ENCODE peak calls at places on chromosomes 5 and 9, in seven cellular contexts. I is adrenal gland, A is AG09319, T is tibial nerve, B is AG10803, C is glutamatergic neuron, K is AG09309. V is an unnamed sample.
A peak's percentile ranks its signal among the peaks of the same experiment; 100 is the strongest.

GRCh38 chr9:32899181-32899580 is 102.2 kb downstream of the APTX start:
- DNase-seq in B (peak; percentile 22), C (no peak), A (no peak), T (no peak), I (no peak), K (no peak), V (no peak)

GRCh38 chr5:127243011-127243410 is 47.6 kb upstream of the MEGF10 start:
- DNase-seq in K (no peak), C (no peak), B (no peak), I (no peak), A (no peak), T (no peak), V (no peak)

GRCh38 chr9:98248737-98249474 is 6.5 kb downstream of the TBC1D2 start:
- DNase-seq in B (peak; percentile 89), T (no peak), I (peak; percentile 61), C (no peak), A (peak; percentile 73), K (peak; percentile 95), V (peak; percentile 92)

GRCh38 chr5:117954341-117954740 is 1034.0 kb downstream of the DTWD2 start:
- DNase-seq in K (no peak), A (peak; percentile 18), B (peak; percentile 25), T (no peak), I (no peak), C (no peak), V (no peak)

GRCh38 chr5:158121678-158122077 is 262.7 kb upstream of the CLINT1 start:
- DNase-seq in I (no peak), A (no peak), K (no peak), C (no peak), T (no peak), B (no peak), V (peak; percentile 31)

GRCh38 chr9:78298046-78298511 is 1.2 kb downstream of the PSAT1 start:
- DNase-seq in I (no peak), B (no peak), C (peak; percentile 41), T (no peak), A (no peak), K (no peak), V (peak; percentile 69)

GRCh38 chr5:139764250-139764791 is 31.3 kb upstream of the PSD2 start:
- DNase-seq in K (no peak), B (no peak), I (no peak), T (no peak), C (peak; percentile 77), A (no peak), V (peak; percentile 83)

GRCh38 chr5:37722236-37723146 is 117.3 kb downstream of the GDNF start:
- DNase-seq in A (peak; percentile 81), K (peak; percentile 91), T (no peak), B (peak; percentile 98), I (no peak), C (no peak), V (no peak)

GRCh38 chr9:77236693-77237092 is 59.4 kb downstream of the VPS13A start:
- DNase-seq in C (no peak), T (no peak), B (no peak), I (no peak), K (no peak), A (no peak), V (no peak)

GRCh38 chr5:94674841-94675382 is 56.4 kb downstream of the SLF1 start:
- DNase-seq in I (no peak), A (no peak), C (no peak), T (no peak), B (no peak), K (no peak), V (no peak)

DNA sequence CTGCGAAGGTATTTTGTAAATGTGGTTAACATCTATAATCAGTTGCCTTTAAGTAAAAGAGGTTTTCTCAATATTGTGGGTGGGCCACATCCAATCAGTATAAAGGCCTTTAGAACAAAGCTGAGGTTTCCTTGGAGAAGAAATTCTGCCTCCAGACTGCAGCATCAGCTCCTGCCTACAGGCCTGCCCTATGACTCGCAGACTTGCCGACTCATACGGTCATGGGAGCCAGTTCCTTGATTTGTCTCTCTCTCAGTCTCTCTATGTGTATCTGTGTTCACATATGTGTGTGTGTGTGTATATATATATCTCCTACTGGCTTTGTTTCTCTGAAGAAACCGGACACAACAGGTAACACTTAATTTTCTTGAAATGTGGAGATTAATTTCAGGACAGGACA is 45.3 kb downstream of the SLC36A1 start:
- DNase-seq in C (no peak), I (peak; percentile 34), B (peak; percentile 56), K (no peak), T (no peak), A (no peak), V (no peak)
- TF ChIP-seq CTCF in C (no peak), I (no peak), B (no peak), K (no peak), T (no peak), A (no peak), V (no peak)

GRCh38 chr5:143685416-143685815 is 126.5 kb upstream of the HMHB1 start:
- DNase-seq in I (no peak), B (peak; percentile 25), C (no peak), T (no peak), K (no peak), A (no peak), V (no peak)
- TF ChIP-seq CTCF in I (peak; percentile 20), B (peak; percentile 44), C (no peak), T (no peak), K (peak; percentile 61), A (peak; percentile 23), V (peak; percentile 62)

GRCh38 chr9:115628426-115628825 is 510.5 kb upstream of the TNC start:
- DNase-seq in B (no peak), K (no peak), A (no peak), T (no peak), C (no peak), I (no peak), V (no peak)

GRCh38 chr9:115625954-115626353 is 508.0 kb upstream of the TNC start:
- DNase-seq in K (no peak), T (no peak), A (no peak), B (no peak), I (no peak), C (no peak), V (no peak)

GRCh38 chr9:115630126-115630840 is 512.3 kb upstream of the TNC start:
- DNase-seq in B (no peak), K (no peak), I (no peak), C (no peak), T (no peak), A (no peak), V (no peak)

GRCh38 chr9:115633099-115633498 is 515.1 kb upstream of the TNC start:
- DNase-seq in K (peak; percentile 66), C (no peak), I (no peak), A (peak; percentile 69), T (no peak), B (peak; percentile 93), V (peak; percentile 10)

GRCh38 chr9:115627511-115627910 is 509.6 kb upstream of the TNC start:
- DNase-seq in T (no peak), I (no peak), K (no peak), C (no peak), B (no peak), A (no peak), V (no peak)
- TF ChIP-seq CTCF in T (no peak), I (no peak), K (no peak), C (no peak), B (no peak), A (no peak), V (no peak)

GRCh38 chr5:135177591-135177990 is 143.6 kb upstream of the PITX1 start:
- DNase-seq in C (no peak), T (no peak), K (no peak), I (no peak), A (no peak), B (no peak), V (no peak)

GRCh38 chr5:135181653-135182052 is 147.6 kb upstream of the PITX1 start:
- DNase-seq in C (no peak), K (no peak), A (no peak), B (no peak), T (no peak), I (no peak), V (no peak)

GRCh38 chr5:135178476-135179155 is 144.6 kb upstream of the PITX1 start:
- DNase-seq in T (no peak), I (no peak), B (no peak), K (no peak), A (no peak), C (no peak), V (no peak)

GRCh38 chr5:135176991-135177390 is 143.0 kb upstream of the PITX1 start:
- DNase-seq in A (no peak), T (no peak), K (no peak), C (no peak), I (no peak), B (no peak), V (no peak)

DNA sequence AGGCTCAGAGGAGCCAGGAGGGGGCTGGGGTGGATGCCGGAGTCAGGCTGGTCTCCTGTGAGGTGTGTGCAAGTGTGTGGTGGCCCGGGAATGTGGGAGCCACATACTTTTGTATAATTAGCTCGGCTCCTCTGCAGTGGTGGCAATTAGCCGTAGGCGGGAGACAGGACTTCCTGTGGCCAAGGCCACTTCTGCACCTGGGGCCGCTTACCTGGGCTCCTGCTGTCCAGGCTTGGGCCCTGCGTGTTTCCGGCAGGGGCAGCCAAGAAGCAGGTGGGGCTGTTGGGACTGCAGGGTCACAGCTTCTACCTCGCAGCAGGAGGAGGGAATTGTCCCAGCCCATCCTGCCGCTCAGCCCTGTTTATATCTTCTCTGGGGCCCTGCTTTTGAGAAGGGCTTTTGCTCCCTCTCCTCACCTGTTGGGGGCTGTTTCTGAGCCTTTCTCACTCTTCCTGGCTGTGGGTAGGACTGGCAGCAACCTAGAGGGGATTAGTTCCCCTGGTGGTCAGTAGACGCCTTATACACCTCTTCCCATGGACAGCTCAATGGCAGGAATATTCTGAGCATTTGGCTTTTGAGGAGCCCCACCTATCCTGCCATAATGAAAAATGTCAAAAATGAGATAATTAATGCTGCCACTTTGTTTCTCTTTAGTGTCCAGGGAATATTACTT is 145.4 kb upstream of the PITX1 start:
- DNase-seq in A (no peak), B (no peak), T (no peak), K (no peak), I (no peak), C (no peak), V (no peak)
- TF ChIP-seq CTCF in A (no peak), B (no peak), T (no peak), K (no peak), I (no peak), C (peak; percentile 18), V (no peak)

GRCh38 chr5:119257613-119258012 is 98.2 kb upstream of the TNFAIP8 start:
- DNase-seq in B (no peak), A (no peak), K (no peak), T (no peak), I (no peak), C (no peak), V (no peak)

GRCh38 chr5:119250946-119251901 is 104.6 kb upstream of the TNFAIP8 start:
- DNase-seq in I (no peak), A (no peak), T (no peak), B (peak; percentile 57), C (no peak), K (no peak), V (no peak)

GRCh38 chr5:119255571-119256356 is 100.1 kb upstream of the TNFAIP8 start:
- DNase-seq in B (no peak), C (no peak), I (no peak), K (no peak), A (no peak), T (no peak), V (no peak)
- TF ChIP-seq CTCF in B (no peak), C (no peak), I (no peak), K (peak; percentile 38), A (no peak), T (no peak), V (peak; percentile 26)